ENCODE peak calls at places on chromosome 17, in six cellular contexts. A is sciatic nerve; F is effector CD4-positive, alpha-beta T cell; L is Calu3; S is BJ; T is adrenal gland. K is an unnamed sample.

GRCh38 chr17:81091134-81091530 is 56.2 kb downstream of the BAIAP2 start:
- DNase-seq in A (no peak), F (no peak), L (no peak), S (no peak), T (no peak), K (no peak)

GRCh38 chr17:50051082-50051576 is 4.8 kb upstream of the ITGA3 start:
- DNase-seq in A (no peak), F (no peak), L (peak), S (no peak), T (peak), K (peak)

GRCh38 chr17:80248894-80249710 is 11.6 kb upstream of the RNF213 start:
- DNase-seq in A (no peak), F (no peak), L (no peak), S (no peak), T (no peak), K (no peak)

GRCh38 chr17:43601280-43602050 is 55.3 kb upstream of the ETV4 start:
- DNase-seq in A (no peak), F (no peak), L (no peak), S (no peak), T (no peak), K (no peak)

GRCh38 chr17:3963214-3964201 is 729 bp downstream of the ATP2A3 start:
- DNase-seq in A (no peak), F (peak), L (no peak), S (no peak), T (no peak), K (peak)

GRCh38 chr17:79842136-79842655 is 3.0 kb upstream of the CBX4 start:
- DNase-seq in A (no peak), F (no peak), L (no peak), S (no peak), T (no peak), K (no peak)

GRCh38 chr17:8041249-8041928 is 2.5 kb downstream of the ALOX15B start:
- DNase-seq in A (no peak), F (no peak), L (peak), S (peak), T (peak), K (peak)

GRCh38 chr17:81181811-81182185 is 15.8 kb upstream of the AATK start:
- DNase-seq in A (no peak), F (no peak), L (no peak), S (no peak), T (no peak), K (no peak)

GRCh38 chr17:48503747-48504146 is 27.1 kb downstream of the HOXB1 start:
- DNase-seq in A (no peak), F (no peak), L (no peak), S (no peak), T (no peak), K (no peak)

GRCh38 chr17:47879028-47879585 is 16.9 kb upstream of the SP2 start:
- DNase-seq in A (no peak), F (no peak), L (no peak), S (no peak), T (no peak), K (no peak)

GRCh38 chr17:74514632-74515035 is 16.6 kb downstream of the CD300LB start:
- DNase-seq in A (no peak), F (no peak), L (no peak), S (no peak), T (peak), K (peak)

GRCh38 chr17:80471922-80472321 is 4.5 kb downstream of the NPTX1 start:
- DNase-seq in A (no peak), F (no peak), L (no peak), S (no peak), T (no peak), K (no peak)

GRCh38 chr17:7184091-7184488 is 4.9 kb upstream of the ASGR1 start:
- DNase-seq in A (no peak), F (no peak), L (peak), S (no peak), T (peak), K (peak)

GRCh38 chr17:74807925-74808324 is 31.8 kb upstream of the NAT9 start:
- DNase-seq in A (no peak), F (no peak), L (no peak), S (no peak), T (no peak), K (no peak)

GRCh38 chr17:9725575-9725974 is 65.8 kb downstream of the DHRS7C start:
- DNase-seq in A (no peak), F (no peak), L (no peak), S (no peak), T (no peak), K (no peak)

GRCh38 chr17:66777689-66778225 is 57.2 kb upstream of the CACNG5 start:
- DNase-seq in A (no peak), F (no peak), L (no peak), S (no peak), T (no peak), K (no peak)

GRCh38 chr17:29603109-29603674 is 10.3 kb downstream of the ANKRD13B start:
- DNase-seq in A (no peak), F (no peak), L (no peak), S (no peak), T (no peak), K (no peak)

GRCh38 chr17:40932608-40933007 is 4.8 kb downstream of the KRT23 start:
- DNase-seq in A (no peak), F (no peak), L (no peak), S (no peak), T (no peak), K (no peak)

GRCh38 chr17:28735242-28735722 is 6.7 kb downstream of the NEK8 start:
- DNase-seq in A (no peak), F (no peak), L (peak), S (no peak), T (no peak), K (no peak)

GRCh38 chr17:1792495-1793446 is 30.9 kb downstream of the SERPINF1 start:
- DNase-seq in A (no peak), F (no peak), L (no peak), S (no peak), T (no peak), K (no peak)

GRCh38 chr17:19338031-19338990 is 24.2 kb downstream of the B9D1 start:
- DNase-seq in A (peak), F (peak), L (peak), S (no peak), T (peak), K (peak)

GRCh38 chr17:52537368-52537767 is 378.9 kb upstream of the CA10 start:
- DNase-seq in A (no peak), F (no peak), L (no peak), S (no peak), T (no peak), K (no peak)

GRCh38 chr17:57051886-57052342 is 33.1 kb upstream of the AKAP1 start:
- DNase-seq in A (no peak), F (no peak), L (no peak), S (no peak), T (no peak), K (no peak)

GRCh38 chr17:57517519-57518342 is 227.4 kb downstream of the CCDC182 start:
- DNase-seq in A (no peak), F (no peak), L (no peak), S (no peak), T (no peak), K (no peak)

GRCh38 chr17:2089021-2089422 is 34.1 kb downstream of the HIC1 start:
- DNase-seq in A (no peak), F (no peak), L (no peak), S (no peak), T (no peak), K (no peak)

GRCh38 chr17:40480501-40481003 is 20.9 kb downstream of the TNS4 start:
- DNase-seq in A (no peak), F (peak), L (peak), S (peak), T (no peak), K (peak)